ENCODE peak calls at places on chromosomes 4 and X, in six cellular contexts. L is HT1080; G is posterior vena cava; W is fibroblast of lung; I is stimulated activated CD4-positive, alpha-beta T cell treated with anti-CD3 and anti-CD28 coated beads, Interleukin-2, amount 100 ng/mL, for 48 hours; U is upper lobe of left lung. J is an unnamed sample.

GRCh38 chr4:165443276-165443675 is 64.5 kb downstream of the CPE start:
- DNase-seq in L (peak), G (no peak), W (peak), I (no peak), U (no peak), J (no peak)

GRCh38 chrX:112734250-112734649 is 54.5 kb upstream of the LHFPL1 start:
- DNase-seq in L (peak), G (no peak), W (peak), I (no peak), U (no peak), J (no peak)

GRCh38 chrX:39201305-39201990 is 400.2 kb downstream of the MID1IP1 start:
- DNase-seq in L (no peak), G (no peak), W (peak), I (no peak), U (no peak), J (no peak)

GRCh38 chr4:105613326-105613725 is 60.9 kb downstream of the ARHGEF38 start:
- DNase-seq in L (no peak), G (no peak), W (peak), I (no peak), U (peak), J (no peak)

GRCh38 chrX:2628751-2629315 is 62.3 kb upstream of the CD99 start:
- DNase-seq in L (peak), G (no peak), W (no peak), I (no peak), U (no peak), J (no peak)

GRCh38 chr4:138327334-138327733 is 85.2 kb upstream of the SLC7A11 start:
- DNase-seq in L (no peak), G (no peak), W (no peak), I (no peak), U (no peak), J (no peak)

GRCh38 chr4:123662827-123663226 is 266.2 kb downstream of the SPRY1 start:
- DNase-seq in L (no peak), G (no peak), W (no peak), I (no peak), U (no peak), J (no peak)

GRCh38 chr4:113837397-113837796 is 75.9 kb upstream of the CAMK2D start:
- DNase-seq in L (peak), G (no peak), W (peak), I (no peak), U (no peak), J (peak)

GRCh38 chr4:78369691-78370090 is 181.9 kb upstream of the ANXA3 start:
- DNase-seq in L (peak), G (no peak), W (peak), I (no peak), U (no peak), J (no peak)

GRCh38 chrX:18748499-18748898 is 41.1 kb downstream of the PPEF1 start:
- DNase-seq in L (no peak), G (no peak), W (no peak), I (no peak), U (no peak), J (no peak)

GRCh38 chrX:111168314-111168713 is 72.3 kb downstream of the PAK3 start:
- DNase-seq in L (peak), G (no peak), W (peak), I (no peak), U (no peak), J (no peak)

GRCh38 chrX:56793533-56794320 is 64.7 kb downstream of the NBDY start:
- DNase-seq in L (peak), G (peak), W (peak), I (no peak), U (peak), J (no peak)

GRCh38 chr4:106201373-106201772 is 114.6 kb downstream of the TBCK start:
- DNase-seq in L (no peak), G (no peak), W (peak), I (no peak), U (no peak), J (no peak)

GRCh38 chr4:168318266-168318895 is at the start of gene DDX60:
- DNase-seq in L (peak), G (peak), W (peak), I (peak), U (peak), J (peak)

GRCh38 chr4:3031357-3032064 is 42.8 kb downstream of the HTT-AS start:
- DNase-seq in L (no peak), G (peak), W (no peak), I (no peak), U (peak), J (no peak)

J was measured in GM19239.